ENCODE peak calls at places on chromosomes 6 and 20, in seven cellular contexts. J is stimulated activated naive B cell treated with anti-CD40 and anti-IgM and Interleukin-4, amounts not matched to agents 10 μg/mL and 1 μg/mL and 100 μg/mL, for 72 hours; H is AG08395; Q is NCI-H2029; V is GM12892; K is activated CD4-positive, alpha-beta T cell treated with anti-CD3 and anti-CD28 coated beads for 36 hours; G is BJ. M is an unnamed sample.

GRCh38 chr20:53918010-53918311 is 152.4 kb downstream of the BCAS1 start:
- DNase-seq in G (no peak), V (no peak), J (no peak), H (no peak), Q (no peak), K (no peak), M (no peak)

GRCh38 chr20:40688129-40689099 is 622 bp downstream of the MAFB start:
- DNase-seq in H (no peak), G (no peak), V (no peak), Q (no peak), J (no peak), K (peak; percentile 11), M (no peak)

GRCh38 chr6:156980948-156981347 is 203.8 kb downstream of the ARID1B start:
- DNase-seq in K (no peak), V (no peak), J (no peak), H (no peak), G (no peak), Q (no peak), M (no peak)

GRCh38 chr6:43176423-43176786 is 5.3 kb downstream of the SRF start:
- DNase-seq in G (no peak), H (no peak), Q (no peak), V (no peak), J (no peak), K (no peak), M (no peak)

GRCh38 chr6:4358414-4359107 is 223.2 kb upstream of the ECI2 start:
- DNase-seq in Q (peak; percentile 25), J (no peak), G (peak; percentile 98), K (peak; percentile 72), V (no peak), H (peak; percentile 98), M (no peak)

GRCh38 chr6:149319413-149319812 is 1.9 kb downstream of the TAB2 start:
- DNase-seq in Q (no peak), H (no peak), K (no peak), V (no peak), J (no peak), G (no peak), M (no peak)

GRCh38 chr6:33428219-33428890 is 8.5 kb downstream of the SYNGAP1 start:
- DNase-seq in H (peak; percentile 37), K (peak; percentile 63), J (peak; percentile 28), V (no peak), Q (no peak), G (no peak), M (peak; percentile 54)

GRCh38 chr6:34460796-34461507 is 4.9 kb upstream of the PACSIN1 start:
- DNase-seq in G (no peak), H (no peak), Q (no peak), V (no peak), J (no peak), K (no peak), M (no peak)

GRCh38 chr20:37294262-37294981 is 5.0 kb downstream of the MANBAL start:
- DNase-seq in K (no peak), V (no peak), H (no peak), G (no peak), J (no peak), Q (no peak), M (no peak)

GRCh38 chr20:37464173-37464572 is 56.9 kb upstream of the NNAT start:
- DNase-seq in Q (no peak), K (no peak), V (no peak), J (no peak), H (no peak), G (no peak), M (no peak)

GRCh38 chr6:21034345-21034744 is 500.1 kb downstream of the CDKAL1 start:
- DNase-seq in K (no peak), Q (no peak), J (no peak), G (no peak), V (no peak), H (no peak), M (no peak)

M was measured in germinal center.